ENCODE peak calls at places on chromosomes 5 and 9, in six cellular contexts. I is IMR-90, B is H1, Z is H9, G is neuronal stem cell, U is mesendoderm. J is an unnamed sample.

GRCh38 chr5:126369995-126370731 is 53.0 kb upstream of the GRAMD2B start:
- DNase-seq in I (peak; percentile 23), B (no peak), Z (no peak), G (no peak), U (peak; percentile 28), J (peak; percentile 70)

GRCh38 chr9:98479967-98480847 is 224.8 kb upstream of the TBC1D2 start:
- DNase-seq in I (peak; percentile 41), B (no peak), Z (no peak), G (no peak), U (no peak), J (peak; percentile 39)

GRCh38 chr5:80761176-80761575 is 106.4 kb upstream of the DHFR start:
- DNase-seq in I (no peak), B (no peak), Z (peak; percentile 85), G (no peak), U (peak; percentile 77), J (peak; percentile 67)

GRCh38 chr9:95477441-95477840 is 39.3 kb downstream of the PTCH1 start:
- DNase-seq in I (no peak), B (no peak), Z (no peak), G (no peak), U (no peak), J (no peak)

GRCh38 chr9:33225319-33226152 is 14.4 kb upstream of the SPINK4 start:
- DNase-seq in I (peak; percentile 84), B (no peak), Z (no peak), G (peak; percentile 54), U (peak; percentile 53), J (peak; percentile 76)

GRCh38 chr5:171314728-171315385 is 5.8 kb downstream of the TLX3 start:
- DNase-seq in I (no peak), B (no peak), Z (peak; percentile 52), G (no peak), U (no peak), J (no peak)

GRCh38 chr5:161851691-161852299 is 3.9 kb downstream of the GABRA1 start:
- DNase-seq in I (no peak), B (no peak), Z (no peak), G (no peak), U (no peak), J (peak; percentile 7)

GRCh38 chr5:53037141-53037859 is 48.1 kb downstream of the ITGA2 start:
- DNase-seq in I (peak; percentile 78), B (no peak), Z (no peak), G (no peak), U (no peak), J (peak; percentile 64)

GRCh38 chr9:125431741-125432271 is 170.2 kb downstream of the GAPVD1 start:
- DNase-seq in I (no peak), B (no peak), Z (peak; percentile 42), G (no peak), U (no peak), J (no peak)

GRCh38 chr5:112743631-112744030 is 5.9 kb downstream of the APC start:
- DNase-seq in I (no peak), B (no peak), Z (no peak), G (no peak), U (no peak), J (no peak)

GRCh38 chr9:107373809-107374208 is 90.7 kb downstream of the RAD23B start:
- DNase-seq in I (no peak), B (no peak), Z (no peak), G (no peak), U (no peak), J (peak; percentile 69)

GRCh38 chr5:14879985-14880589 is 8.5 kb upstream of the ANKH start:
- DNase-seq in I (peak; percentile 70), B (no peak), Z (no peak), G (no peak), U (no peak), J (no peak)

GRCh38 chr9:14346301-14346721 is 32.4 kb upstream of the NFIB start:
- DNase-seq in I (no peak), B (no peak), Z (peak; percentile 75), G (no peak), U (peak; percentile 84), J (no peak)

GRCh38 chr5:164301136-164301535 is 795.7 kb downstream of the MAT2B start:
- DNase-seq in I (no peak), B (no peak), Z (no peak), G (no peak), U (no peak), J (no peak)

GRCh38 chr5:102296229-102296817 is at the start of gene SLCO4C1:
- DNase-seq in I (no peak), B (peak; percentile 87), Z (peak; percentile 98), G (peak; percentile 76), U (peak; percentile 96), J (peak; percentile 84)

GRCh38 chr9:129319938-129320481 is 141.9 kb upstream of the IER5L start:
- DNase-seq in I (no peak), B (no peak), Z (peak; percentile 28), G (no peak), U (no peak), J (no peak)

GRCh38 chr9:91417602-91418218 is 5.9 kb downstream of the NFIL3 start:
- DNase-seq in I (no peak), B (no peak), Z (no peak), G (no peak), U (no peak), J (no peak)

GRCh38 chr5:167160388-167160787 is 1131.1 kb upstream of the WWC1 start:
- DNase-seq in I (no peak), B (no peak), Z (no peak), G (no peak), U (no peak), J (no peak)

GRCh38 chr5:146507428-146507827 is 8.6 kb downstream of the GPR151 start:
- DNase-seq in I (no peak), B (no peak), Z (no peak), G (no peak), U (no peak), J (no peak)

GRCh38 chr5:134255418-134256150 is 29.7 kb upstream of the PPP2CA start:
- DNase-seq in I (peak; percentile 88), B (no peak), Z (no peak), G (no peak), U (no peak), J (peak; percentile 71)

GRCh38 chr5:174145821-174146220 is 100.3 kb downstream of the NSG2 start:
- DNase-seq in I (no peak), B (no peak), Z (peak; percentile 32), G (peak; percentile 31), U (peak; percentile 83), J (peak; percentile 2)

GRCh38 chr5:177276886-177277285 is 26.6 kb downstream of the RAB24 start:
- DNase-seq in I (peak; percentile 12), B (no peak), Z (no peak), G (no peak), U (no peak), J (no peak)

GRCh38 chr5:171863928-171864327 is 78.3 kb downstream of the SMIM23 start:
- DNase-seq in I (peak; percentile 84), B (no peak), Z (no peak), G (no peak), U (no peak), J (peak; percentile 82)

GRCh38 chr5:65332591-65332990 is 149.1 kb downstream of the ADAMTS6 start:
- DNase-seq in I (no peak), B (no peak), Z (no peak), G (no peak), U (no peak), J (no peak)

GRCh38 chr5:67636850-67637524 is 440.4 kb upstream of the CD180 start:
- DNase-seq in I (no peak), B (no peak), Z (no peak), G (no peak), U (no peak), J (no peak)

GRCh38 chr5:112738180-112738560 is 485 bp downstream of the APC start:
- DNase-seq in I (no peak), B (no peak), Z (no peak), G (peak; percentile 18), U (peak; percentile 57), J (no peak)

GRCh38 chr5:7202846-7203245 is 193.1 kb upstream of the ADCY2 start:
- DNase-seq in I (no peak), B (no peak), Z (no peak), G (no peak), U (no peak), J (no peak)
- H2AK5ac ChIP-seq in I (no peak overlapping the region), B (no peak overlapping the region), Z (no peak overlapping the region), G (no peak overlapping the region), U (no peak overlapping the region), J (no peak overlapping the region)

DNA sequence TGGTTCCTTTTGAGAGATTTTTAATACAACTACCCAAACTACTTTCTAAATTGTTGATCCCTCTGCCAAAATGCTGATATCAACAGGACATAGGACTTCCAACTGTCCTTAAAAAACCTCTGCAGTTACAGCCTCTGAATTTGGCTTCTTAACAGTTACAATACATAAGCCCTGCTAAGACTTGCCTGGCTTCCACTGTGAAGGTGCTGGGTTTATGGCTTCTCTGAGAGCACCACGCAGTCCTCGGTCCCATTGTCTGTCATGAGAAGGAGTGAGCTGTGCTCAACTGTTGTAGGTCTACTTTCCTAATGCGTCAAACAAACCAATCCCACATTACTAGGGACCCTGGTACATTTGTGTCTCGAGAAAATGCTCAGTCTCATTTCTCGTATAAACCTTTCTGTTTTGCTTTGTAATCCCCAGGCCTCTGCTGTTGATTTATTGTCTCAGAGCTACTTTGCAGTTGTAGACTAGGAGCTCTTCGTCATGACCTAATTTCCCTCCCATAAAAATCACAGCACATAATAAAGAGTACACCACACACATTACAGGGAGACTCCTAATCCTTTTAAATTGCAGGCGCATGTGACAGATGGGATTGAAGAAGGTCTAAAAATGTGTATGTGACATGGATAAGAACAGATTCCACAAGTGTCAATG is 274.9 kb downstream of the NR3C1 start:
- DNase-seq in I (no peak), B (no peak), Z (no peak), G (no peak), U (no peak), J (no peak)
- H2AK5ac ChIP-seq in I (no peak overlapping the region), B (no peak overlapping the region), Z (no peak overlapping the region), G (no peak overlapping the region), U (no peak overlapping the region), J (no peak overlapping the region)

GRCh38 chr5:151904127-151904526 is 20.5 kb downstream of the GLRA1 start:
- DNase-seq in I (no peak), B (no peak), Z (no peak), G (no peak), U (no peak), J (no peak)
- H2AK5ac ChIP-seq in I (no peak overlapping the region), B (no peak overlapping the region), Z (no peak overlapping the region), G (no peak overlapping the region), U (no peak overlapping the region), J (no peak overlapping the region)

GRCh38 chr5:10596310-10596703 is 32.4 kb downstream of the ANKRD33B start:
- DNase-seq in I (no peak), B (no peak), Z (no peak), G (no peak), U (no peak), J (no peak)

GRCh38 chr5:10595678-10596309 is 31.9 kb downstream of the ANKRD33B start:
- DNase-seq in I (peak; percentile 92), B (no peak), Z (no peak), G (no peak), U (no peak), J (peak; percentile 74)

GRCh38 chr5:10594591-10595210 is 30.8 kb downstream of the ANKRD33B start:
- DNase-seq in I (peak; percentile 49), B (no peak), Z (no peak), G (no peak), U (peak; percentile 77), J (no peak)

GRCh38 chr5:10593531-10594181 is 29.8 kb downstream of the ANKRD33B start:
- DNase-seq in I (no peak), B (no peak), Z (no peak), G (no peak), U (no peak), J (no peak)

DNA sequence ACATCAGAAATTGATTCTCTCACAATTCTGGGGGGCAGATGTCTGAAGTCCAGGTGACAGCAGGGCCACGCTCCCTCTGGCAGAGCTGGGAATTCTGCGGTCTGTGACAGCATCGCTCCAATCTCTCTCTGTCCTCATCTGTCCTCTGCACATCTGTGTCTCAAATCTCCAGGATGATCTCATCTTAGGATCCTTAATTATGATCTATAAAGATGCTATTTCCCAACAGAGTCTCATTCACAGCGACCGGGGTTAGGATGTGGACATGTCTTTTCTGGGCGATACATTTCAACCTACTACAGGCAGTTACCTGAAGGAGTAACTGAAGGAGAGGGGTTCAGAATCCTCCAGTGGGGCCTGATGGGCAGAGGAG is 31.4 kb downstream of the ANKRD33B start:
- DNase-seq in I (peak; percentile 44), B (no peak), Z (no peak), G (no peak), U (no peak), J (no peak)
- H2AK5ac ChIP-seq in I (peak overlapping the region; percentile 99), B (no peak overlapping the region), Z (no peak overlapping the region), G (no peak overlapping the region), U (no peak overlapping the region), J (no peak overlapping the region)

J was measured in trophoblast cell.